ENCODE peak calls at places on chromosomes 13 and 19, in four cellular contexts. C is activated T-helper 1 cell treated with anti-CD3 and anti-CD28 coated beads, Interleukin-12 subunit alpha, Interleukin-12 subunit beta, Interleukin-2, Interleukin-4 antibody, amounts not matched to agents 30 ng/mL and 10 ng/mL and 1 ng/mL, durations not matched to agents 14 hours and 24 hours and 36 hours; K is stimulated activated CD8-positive, alpha-beta memory T cell treated with anti-CD3 and anti-CD28 coated beads, Interleukin-15, amount 100 ng/mL, for 24 hours; Q is AG10803. I is an unnamed sample.
A peak's percentile ranks its signal among the peaks of the same experiment; 100 is the strongest.

GRCh38 chr13:111541752-111542529 is 221.5 kb downstream of the TEX29 start:
- DNase-seq in K (no peak), Q (no peak), C (no peak), I (no peak)

GRCh38 chr19:35608250-35608649 is 4.3 kb upstream of the HAUS5 start:
- DNase-seq in K (no peak), Q (no peak), C (no peak), I (peak; percentile 23)

GRCh38 chr19:5967994-5968430 is 9.9 kb downstream of the RANBP3 start:
- DNase-seq in Q (peak; percentile 79), K (no peak), C (peak; percentile 52), I (peak; percentile 62)

GRCh38 chr19:58409010-58409790 is 751 bp downstream of the ZNF584 start:
- DNase-seq in C (no peak), K (no peak), Q (no peak), I (peak; percentile 28)

GRCh38 chr19:6226012-6226411 is 53.8 kb downstream of the MLLT1 start:
- DNase-seq in C (no peak), K (no peak), Q (no peak), I (no peak)

GRCh38 chr13:26538363-26539317 is 18.8 kb upstream of the WASF3 start:
- DNase-seq in K (no peak), C (no peak), Q (no peak), I (no peak)

GRCh38 chr13:98103942-98104880 is 38.7 kb upstream of the FARP1 start:
- DNase-seq in C (no peak), K (no peak), Q (no peak), I (no peak)

GRCh38 chr13:48489003-48489402 is 43.9 kb downstream of the RCBTB2 start:
- DNase-seq in Q (no peak), C (no peak), K (no peak), I (no peak)

GRCh38 chr19:16429066-16429758 is 42.6 kb downstream of the EPS15L1 start:
- DNase-seq in K (no peak), Q (no peak), C (no peak), I (no peak)

GRCh38 chr19:18118420-18119242 is 21.1 kb downstream of the MAST3 start:
- DNase-seq in Q (no peak), C (no peak), K (no peak), I (no peak)

GRCh38 chr13:78658630-78659449 is at the start of gene OBI1:
- DNase-seq in K (peak; percentile 82), C (peak; percentile 84), Q (peak; percentile 87), I (peak; percentile 74)

GRCh38 chr19:47541507-47541906 is 26.6 kb upstream of the NAPA start:
- DNase-seq in C (no peak), K (no peak), Q (no peak), I (peak; percentile 27)

GRCh38 chr19:45607071-45608029 is 5.3 kb upstream of the GPR4 start:
- DNase-seq in C (peak; percentile 19), K (no peak), Q (peak; percentile 49), I (peak; percentile 26)

GRCh38 chr13:93260591-93260990 is 34.0 kb downstream of the GPC6 start:
- DNase-seq in K (no peak), Q (peak; percentile 53), C (no peak), I (no peak)

GRCh38 chr19:35622750-35623149 is 6.1 kb upstream of the RBM42 start:
- DNase-seq in C (no peak), K (no peak), Q (no peak), I (no peak)

GRCh38 chr13:102327119-102327617 is 74.7 kb downstream of the FGF14 start:
- DNase-seq in Q (no peak), K (no peak), C (no peak), I (no peak)

GRCh38 chr13:111598751-111599150 is 278.3 kb downstream of the TEX29 start:
- DNase-seq in C (no peak), Q (no peak), K (no peak), I (no peak)

GRCh38 chr13:114064516-114065140 is 67.8 kb downstream of the RASA3 start:
- DNase-seq in C (no peak), Q (peak; percentile 31), K (no peak), I (peak; percentile 54)

GRCh38 chr19:49335071-49335783 is at the start of gene CD37:
- DNase-seq in Q (no peak), C (peak; percentile 56), K (no peak), I (peak; percentile 81)

GRCh38 chr19:54302252-54302651 is 10.7 kb downstream of the LILRA5 start:
- DNase-seq in Q (no peak), C (no peak), K (no peak), I (peak; percentile 98)

GRCh38 chr13:44396963-44397580 is 23.4 kb downstream of the SERP2 start:
- DNase-seq in K (no peak), Q (no peak), C (no peak), I (peak; percentile 19)

GRCh38 chr19:48543121-48543710 is 8.8 kb upstream of the SULT2B1 start:
- DNase-seq in C (no peak), Q (peak; percentile 37), K (no peak), I (peak; percentile 45)

GRCh38 chr19:42421591-42422031 is 5.6 kb downstream of the LIPE start:
- DNase-seq in Q (no peak), K (no peak), C (no peak), I (no peak)

GRCh38 chr19:48664476-48664875 is 8.3 kb downstream of the NTN5 start:
- DNase-seq in C (no peak), K (no peak), Q (no peak), I (no peak)

GRCh38 chr19:35135389-35135909 is 590 bp upstream of the LGI4 start:
- DNase-seq in C (peak; percentile 50), Q (peak; percentile 51), K (peak; percentile 58), I (peak; percentile 57)

GRCh38 chr19:36377541-36378178 is 1.3 kb downstream of the ZFP14 start:
- DNase-seq in K (no peak), C (no peak), Q (no peak), I (no peak)

GRCh38 chr19:47056416-47056815 is 8.0 kb upstream of the TMEM160 start:
- DNase-seq in Q (no peak), C (no peak), K (no peak), I (no peak)

GRCh38 chr19:45138303-45138751 is 22.5 kb downstream of the NKPD1 start:
- DNase-seq in Q (no peak), K (no peak), C (no peak), I (no peak)

GRCh38 chr13:43831088-43831487 is 44.3 kb upstream of the ENOX1 start:
- DNase-seq in K (no peak), C (no peak), Q (peak; percentile 37), I (no peak)

I was measured in MV-4-11.